ENCODE peak calls at places on chromosomes 6 and 20, in five cellular contexts. One of them, this sample, is unnamed.

GRCh38 chr6:89582669-89583325 is 55.8 kb downstream of the LYRM2 start:
- DNase-seq in IMR-90: no peak
- DNase-seq in A549: no peak
- DNase-seq in K562: no peak
- DNase-seq in H1: no peak
- DNase-seq in this sample: no peak

GRCh38 chr6:54011277-54011648 is 100.0 kb upstream of the MLIP start:
- DNase-seq in IMR-90: no peak
- DNase-seq in A549: no peak
- DNase-seq in K562: no peak
- DNase-seq in H1: no peak
- DNase-seq in this sample: no peak

GRCh38 chr20:16676895-16677294 is 52.9 kb upstream of the SNRPB2 start:
- DNase-seq in IMR-90: no peak
- DNase-seq in A549: no peak
- DNase-seq in K562: no peak
- DNase-seq in H1: no peak
- DNase-seq in this sample: no peak

GRCh38 chr6:137926207-137926731 is 59.2 kb downstream of the TNFAIP3 start:
- DNase-seq in IMR-90: peak
- DNase-seq in A549: no peak
- DNase-seq in K562: peak
- DNase-seq in H1: peak
- DNase-seq in this sample: no peak

GRCh38 chr20:63826753-63827152 is 4.3 kb downstream of the ZBTB46 start:
- DNase-seq in IMR-90: peak
- DNase-seq in A549: no peak
- DNase-seq in K562: no peak
- DNase-seq in H1: no peak
- DNase-seq in this sample: no peak

GRCh38 chr6:111721677-111722219 is 116.1 kb upstream of the TRAF3IP2 start:
- DNase-seq in IMR-90: peak
- DNase-seq in A549: peak
- DNase-seq in K562: peak
- DNase-seq in H1: no peak
- DNase-seq in this sample: peak

GRCh38 chr6:107444277-107444676 is 15.1 kb downstream of the PDSS2 start:
- DNase-seq in IMR-90: peak
- DNase-seq in A549: no peak
- DNase-seq in K562: no peak
- DNase-seq in H1: no peak
- DNase-seq in this sample: no peak

GRCh38 chr6:7267521-7268091 is 45.4 kb downstream of the SSR1 start:
- DNase-seq in IMR-90: peak
- DNase-seq in A549: peak
- DNase-seq in K562: peak
- DNase-seq in H1: no peak
- DNase-seq in this sample: peak

GRCh38 chr6:131063028-131063763 is at the start of gene EPB41L2:
- DNase-seq in IMR-90: peak
- DNase-seq in A549: peak
- DNase-seq in K562: peak
- DNase-seq in H1: peak
- DNase-seq in this sample: peak

GRCh38 chr6:20751293-20751946 is 217.2 kb downstream of the CDKAL1 start:
- DNase-seq in IMR-90: peak
- DNase-seq in A549: no peak
- DNase-seq in K562: no peak
- DNase-seq in H1: no peak
- DNase-seq in this sample: no peak

GRCh38 chr6:20757761-20758160 is 223.5 kb downstream of the CDKAL1 start:
- DNase-seq in IMR-90: peak
- DNase-seq in A549: no peak
- DNase-seq in K562: no peak
- DNase-seq in H1: no peak
- DNase-seq in this sample: no peak

DNA sequence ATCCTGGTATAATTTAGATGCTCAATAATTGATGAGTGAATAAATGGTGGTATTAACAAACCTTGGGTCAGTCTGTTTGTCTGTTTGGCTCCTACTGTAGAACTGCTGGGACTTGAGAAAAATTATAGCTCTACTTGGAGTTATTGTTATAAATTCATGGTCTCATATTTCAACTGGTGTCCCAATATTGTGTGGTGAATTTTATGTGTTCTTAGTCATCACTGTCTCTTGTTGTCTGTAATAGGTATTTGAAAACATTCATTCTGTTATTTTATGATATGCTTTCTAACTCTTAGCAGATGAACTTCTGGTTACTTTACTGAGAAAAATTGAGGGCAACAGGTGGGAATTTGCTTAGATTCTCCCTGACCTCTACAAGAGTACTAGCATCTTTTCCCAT is 221.4 kb downstream of the CDKAL1 start:
- DNase-seq in IMR-90: peak
- DNase-seq in A549: no peak
- DNase-seq in K562: no peak
- DNase-seq in H1: no peak
- DNase-seq in this sample: no peak
- TF ChIP-seq MAFK in IMR-90: no peak
- TF ChIP-seq MAFK in A549: no peak
- TF ChIP-seq MAFK in K562: no peak
- TF ChIP-seq MAFK in H1: no peak
- TF ChIP-seq MAFK in this sample: no peak

GRCh38 chr20:58787211-58788067 is 63.3 kb downstream of the GNAS-AS1 start:
- DNase-seq in IMR-90: peak
- DNase-seq in A549: no peak
- DNase-seq in K562: no peak
- DNase-seq in H1: no peak
- DNase-seq in this sample: no peak

GRCh38 chr20:58792426-58792825 is 58.3 kb downstream of the GNAS-AS1 start:
- DNase-seq in IMR-90: no peak
- DNase-seq in A549: no peak
- DNase-seq in K562: no peak
- DNase-seq in H1: no peak
- DNase-seq in this sample: no peak

GRCh38 chr20:58788896-58789295 is 61.8 kb downstream of the GNAS-AS1 start:
- DNase-seq in IMR-90: no peak
- DNase-seq in A549: no peak
- DNase-seq in K562: no peak
- DNase-seq in H1: no peak
- DNase-seq in this sample: no peak

GRCh38 chr20:58793512-58794420 is 56.9 kb downstream of the GNAS-AS1 start:
- DNase-seq in IMR-90: no peak
- DNase-seq in A549: no peak
- DNase-seq in K562: no peak
- DNase-seq in H1: no peak
- DNase-seq in this sample: no peak

DNA sequence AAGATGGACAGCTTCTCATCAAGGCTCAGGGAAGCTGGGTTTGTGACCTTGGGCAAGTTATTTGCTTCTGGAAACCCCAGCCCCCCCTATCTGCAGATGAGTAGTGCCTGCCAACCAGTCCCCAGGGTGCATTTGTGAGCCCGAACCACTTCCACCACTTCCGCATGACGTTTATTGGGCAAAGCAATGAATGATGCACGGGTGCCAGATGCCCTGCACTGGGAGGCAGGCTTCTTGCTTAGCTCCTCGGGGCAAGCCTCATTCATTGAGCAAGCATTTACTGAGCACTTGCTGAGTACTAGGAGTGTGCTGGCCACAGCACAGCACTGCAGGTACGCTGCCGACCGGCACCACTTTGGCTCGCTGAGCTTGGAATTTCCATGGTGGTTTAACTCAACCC is 60.3 kb downstream of the GNAS-AS1 start:
- DNase-seq in IMR-90: no peak
- DNase-seq in A549: no peak
- DNase-seq in K562: no peak
- DNase-seq in H1: no peak
- DNase-seq in this sample: no peak
- TF ChIP-seq USF2 in IMR-90: no peak
- TF ChIP-seq USF2 in A549: no peak
- TF ChIP-seq USF2 in K562: no peak
- TF ChIP-seq USF2 in H1: no peak
- TF ChIP-seq USF2 in this sample: no peak

DNA sequence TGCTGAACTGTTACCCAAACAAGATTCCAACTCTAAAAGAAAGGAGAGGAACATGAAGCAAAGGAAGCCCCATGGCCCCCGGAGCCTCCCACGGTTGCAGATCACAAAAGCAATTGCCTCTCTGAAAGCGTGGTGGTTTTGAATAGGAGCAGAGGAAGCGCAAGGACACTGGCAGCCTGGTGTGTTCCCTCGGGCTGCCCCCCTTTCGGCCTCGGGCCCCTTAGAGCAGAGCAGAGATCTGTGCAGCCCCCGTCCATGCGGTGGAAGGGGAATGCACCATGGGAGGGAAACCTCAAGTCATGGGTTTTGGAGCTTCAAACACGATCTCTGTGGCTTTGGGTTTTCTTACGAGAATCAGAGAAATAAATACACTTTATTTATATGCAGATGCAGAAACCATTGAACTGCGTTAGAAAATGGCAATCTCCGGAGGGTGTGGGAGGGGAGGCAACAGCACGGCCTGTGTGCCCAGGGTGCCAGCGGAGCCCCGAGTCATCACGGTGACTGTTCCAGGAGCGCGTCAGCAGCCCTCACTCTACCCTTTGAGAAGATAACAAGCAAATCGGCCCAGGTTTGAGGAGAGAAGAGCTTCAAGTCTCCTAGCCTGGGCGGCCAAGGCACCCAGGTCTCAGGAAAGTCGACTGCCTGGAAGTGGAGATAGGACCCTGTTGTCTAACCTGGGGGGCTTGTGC is 20.5 kb downstream of the FOXF2 start:
- DNase-seq in IMR-90: no peak
- DNase-seq in A549: no peak
- DNase-seq in K562: no peak
- DNase-seq in H1: no peak
- DNase-seq in this sample: no peak
- TF ChIP-seq MAFK in IMR-90: no peak
- TF ChIP-seq MAFK in A549: no peak
- TF ChIP-seq MAFK in K562: no peak
- TF ChIP-seq MAFK in H1: no peak
- TF ChIP-seq MAFK in this sample: no peak

GRCh38 chr20:31816221-31816620 is 2.9 kb upstream of the MYLK2 start:
- DNase-seq in IMR-90: no peak
- DNase-seq in A549: no peak
- DNase-seq in K562: no peak
- DNase-seq in H1: no peak
- DNase-seq in this sample: no peak

GRCh38 chr20:31813611-31814010 is 5.5 kb upstream of the MYLK2 start:
- DNase-seq in IMR-90: no peak
- DNase-seq in A549: no peak
- DNase-seq in K562: no peak
- DNase-seq in H1: no peak
- DNase-seq in this sample: no peak

GRCh38 chr20:31817461-31817860 is 1.7 kb upstream of the MYLK2 start:
- DNase-seq in IMR-90: no peak
- DNase-seq in A549: no peak
- DNase-seq in K562: no peak
- DNase-seq in H1: no peak
- DNase-seq in this sample: no peak

GRCh38 chr20:31818376-31818908 is 714 bp upstream of the MYLK2 start:
- DNase-seq in IMR-90: no peak
- DNase-seq in A549: no peak
- DNase-seq in K562: no peak
- DNase-seq in H1: no peak
- DNase-seq in this sample: no peak

GRCh38 chr20:31815408-31816188 is 3.6 kb upstream of the MYLK2 start:
- DNase-seq in IMR-90: no peak
- DNase-seq in A549: no peak
- DNase-seq in K562: no peak
- DNase-seq in H1: no peak
- DNase-seq in this sample: no peak
- TF ChIP-seq USF2 in IMR-90: no peak
- TF ChIP-seq USF2 in A549: no peak
- TF ChIP-seq USF2 in K562: no peak
- TF ChIP-seq USF2 in H1: no peak
- TF ChIP-seq USF2 in this sample: no peak

This sample was measured in HepG2.